ENCODE peak calls at places on chromosome 19, in seven cellular contexts. One of them, this sample, is unnamed.

GRCh38 chr19:5065717-5066116 is 96.8 kb downstream of the KDM4B start:
- DNase-seq in pancreas: no peak
- DNase-seq in progenitor cell of endocrine pancreas: no peak
- DNase-seq in neural crest cell: no peak
- DNase-seq in CD4-positive, alpha-beta T cell: no peak
- DNase-seq in stomach: no peak
- DNase-seq in suprapubic skin: no peak
- DNase-seq in this sample: no peak

GRCh38 chr19:49847731-49848696 is 2.9 kb upstream of the PTOV1 start:
- DNase-seq in CD4-positive, alpha-beta T cell: no peak
- DNase-seq in neural crest cell: no peak
- DNase-seq in progenitor cell of endocrine pancreas: no peak
- DNase-seq in suprapubic skin: no peak
- DNase-seq in pancreas: no peak
- DNase-seq in stomach: no peak
- DNase-seq in this sample: no peak

GRCh38 chr19:4832776-4833175 is 1.3 kb upstream of the TICAM1 start:
- DNase-seq in stomach: no peak
- DNase-seq in CD4-positive, alpha-beta T cell: no peak
- DNase-seq in progenitor cell of endocrine pancreas: no peak
- DNase-seq in suprapubic skin: no peak
- DNase-seq in neural crest cell: no peak
- DNase-seq in pancreas: no peak
- DNase-seq in this sample: no peak

GRCh38 chr19:49805822-49806612 is 7.1 kb downstream of the FUZ start:
- DNase-seq in neural crest cell: no peak
- DNase-seq in CD4-positive, alpha-beta T cell: no peak
- DNase-seq in progenitor cell of endocrine pancreas: no peak
- DNase-seq in suprapubic skin: no peak
- DNase-seq in stomach: no peak
- DNase-seq in pancreas: no peak
- DNase-seq in this sample: no peak

GRCh38 chr19:36672368-36672767 is 5.7 kb upstream of the ZNF461 start:
- DNase-seq in stomach: no peak
- DNase-seq in suprapubic skin: no peak
- DNase-seq in neural crest cell: no peak
- DNase-seq in progenitor cell of endocrine pancreas: no peak
- DNase-seq in pancreas: no peak
- DNase-seq in CD4-positive, alpha-beta T cell: no peak
- DNase-seq in this sample: no peak

GRCh38 chr19:18910010-18910409 is 9.2 kb downstream of the COPE start:
- DNase-seq in suprapubic skin: no peak
- DNase-seq in CD4-positive, alpha-beta T cell: no peak
- DNase-seq in stomach: no peak
- DNase-seq in neural crest cell: no peak
- DNase-seq in pancreas: no peak
- DNase-seq in progenitor cell of endocrine pancreas: no peak
- DNase-seq in this sample: no peak

GRCh38 chr19:49920624-49921363 is 8.2 kb upstream of the ATF5 start:
- DNase-seq in suprapubic skin: no peak
- DNase-seq in progenitor cell of endocrine pancreas: no peak
- DNase-seq in CD4-positive, alpha-beta T cell: no peak
- DNase-seq in stomach: no peak
- DNase-seq in pancreas: no peak
- DNase-seq in neural crest cell: no peak
- DNase-seq in this sample: no peak

GRCh38 chr19:44884566-44884965 is 6.5 kb upstream of the TOMM40 start:
- DNase-seq in pancreas: no peak
- DNase-seq in CD4-positive, alpha-beta T cell: no peak
- DNase-seq in progenitor cell of endocrine pancreas: no peak
- DNase-seq in stomach: no peak
- DNase-seq in suprapubic skin: no peak
- DNase-seq in neural crest cell: no peak
- DNase-seq in this sample: no peak

GRCh38 chr19:51681286-51681956 is 11.7 kb upstream of the SPACA6 start:
- DNase-seq in neural crest cell: no peak
- DNase-seq in stomach: no peak
- DNase-seq in suprapubic skin: no peak
- DNase-seq in CD4-positive, alpha-beta T cell: no peak
- DNase-seq in pancreas: no peak
- DNase-seq in progenitor cell of endocrine pancreas: no peak
- DNase-seq in this sample: no peak

GRCh38 chr19:29119582-29119981 is 93.4 kb downstream of the UQCRFS1 start:
- DNase-seq in CD4-positive, alpha-beta T cell: no peak
- DNase-seq in neural crest cell: no peak
- DNase-seq in suprapubic skin: no peak
- DNase-seq in stomach: no peak
- DNase-seq in pancreas: no peak
- DNase-seq in progenitor cell of endocrine pancreas: peak
- DNase-seq in this sample: no peak

DNA sequence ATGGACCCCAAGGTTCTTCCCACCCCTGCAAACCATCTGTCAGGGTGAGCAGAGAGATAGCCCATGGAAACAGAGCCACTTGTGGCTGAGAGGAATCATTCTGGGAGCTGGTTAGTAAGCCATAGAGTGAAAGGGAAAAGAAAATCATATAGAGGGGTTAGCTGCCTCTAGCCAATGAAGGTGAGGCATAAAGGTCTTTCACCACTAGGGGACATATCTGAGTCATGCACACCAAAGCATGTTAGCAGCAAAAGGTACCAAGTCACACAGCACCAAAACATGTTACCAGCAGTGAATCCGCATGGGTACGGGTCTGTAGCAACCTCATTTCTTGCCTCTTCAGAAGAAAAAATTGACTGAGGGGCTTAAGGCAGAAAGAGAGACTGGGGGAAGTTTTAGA is 76.7 kb upstream of the ZNF43 start:
- DNase-seq in pancreas: no peak
- DNase-seq in CD4-positive, alpha-beta T cell: no peak
- DNase-seq in progenitor cell of endocrine pancreas: no peak
- DNase-seq in neural crest cell: no peak
- DNase-seq in suprapubic skin: no peak
- DNase-seq in stomach: no peak
- DNase-seq in this sample: no peak
- TF ChIP-seq CTCF in pancreas: no peak
- TF ChIP-seq CTCF in CD4-positive, alpha-beta T cell: no peak
- TF ChIP-seq CTCF in progenitor cell of endocrine pancreas: no peak
- TF ChIP-seq CTCF in neural crest cell: no peak
- TF ChIP-seq CTCF in suprapubic skin: no peak
- TF ChIP-seq CTCF in stomach: no peak
- TF ChIP-seq CTCF in this sample: no peak

GRCh38 chr19:46347572-46347883 is 641 bp downstream of the PPP5C start:
- DNase-seq in pancreas: no peak
- DNase-seq in stomach: no peak
- DNase-seq in CD4-positive, alpha-beta T cell: no peak
- DNase-seq in neural crest cell: no peak
- DNase-seq in suprapubic skin: no peak
- DNase-seq in progenitor cell of endocrine pancreas: no peak
- DNase-seq in this sample: no peak
- TF ChIP-seq CTCF in pancreas: no peak
- TF ChIP-seq CTCF in stomach: no peak
- TF ChIP-seq CTCF in CD4-positive, alpha-beta T cell: no peak
- TF ChIP-seq CTCF in neural crest cell: no peak
- TF ChIP-seq CTCF in suprapubic skin: no peak
- TF ChIP-seq CTCF in progenitor cell of endocrine pancreas: no peak
- TF ChIP-seq CTCF in this sample: no peak

DNA sequence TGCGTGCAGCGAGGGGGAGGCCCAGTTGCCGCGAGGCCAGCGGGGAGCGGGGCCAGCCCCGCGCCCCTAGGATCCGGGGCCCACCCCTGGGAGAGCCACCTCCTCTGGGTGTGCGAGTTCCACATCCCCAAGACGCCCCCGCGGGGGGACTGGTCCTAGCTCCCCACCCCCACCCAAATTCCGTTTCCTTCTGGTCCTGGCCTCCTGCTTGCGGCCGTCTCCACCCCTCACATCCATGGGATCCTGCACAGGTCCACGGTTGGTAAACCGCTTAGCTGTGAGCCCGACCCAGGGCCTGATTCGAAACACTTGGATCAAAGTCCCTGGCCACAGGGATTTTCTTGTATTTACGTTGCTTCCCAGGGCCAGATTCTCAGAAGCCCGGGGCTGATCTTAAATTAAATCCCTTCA is 324 bp upstream of the FBXO17 start:
- DNase-seq in CD4-positive, alpha-beta T cell: no peak
- DNase-seq in stomach: no peak
- DNase-seq in neural crest cell: peak
- DNase-seq in pancreas: peak
- DNase-seq in suprapubic skin: peak
- DNase-seq in progenitor cell of endocrine pancreas: no peak
- DNase-seq in this sample: no peak
- TF ChIP-seq CTCF in CD4-positive, alpha-beta T cell: no peak
- TF ChIP-seq CTCF in stomach: no peak
- TF ChIP-seq CTCF in neural crest cell: no peak
- TF ChIP-seq CTCF in pancreas: no peak
- TF ChIP-seq CTCF in suprapubic skin: no peak
- TF ChIP-seq CTCF in progenitor cell of endocrine pancreas: no peak
- TF ChIP-seq CTCF in this sample: no peak

DNA sequence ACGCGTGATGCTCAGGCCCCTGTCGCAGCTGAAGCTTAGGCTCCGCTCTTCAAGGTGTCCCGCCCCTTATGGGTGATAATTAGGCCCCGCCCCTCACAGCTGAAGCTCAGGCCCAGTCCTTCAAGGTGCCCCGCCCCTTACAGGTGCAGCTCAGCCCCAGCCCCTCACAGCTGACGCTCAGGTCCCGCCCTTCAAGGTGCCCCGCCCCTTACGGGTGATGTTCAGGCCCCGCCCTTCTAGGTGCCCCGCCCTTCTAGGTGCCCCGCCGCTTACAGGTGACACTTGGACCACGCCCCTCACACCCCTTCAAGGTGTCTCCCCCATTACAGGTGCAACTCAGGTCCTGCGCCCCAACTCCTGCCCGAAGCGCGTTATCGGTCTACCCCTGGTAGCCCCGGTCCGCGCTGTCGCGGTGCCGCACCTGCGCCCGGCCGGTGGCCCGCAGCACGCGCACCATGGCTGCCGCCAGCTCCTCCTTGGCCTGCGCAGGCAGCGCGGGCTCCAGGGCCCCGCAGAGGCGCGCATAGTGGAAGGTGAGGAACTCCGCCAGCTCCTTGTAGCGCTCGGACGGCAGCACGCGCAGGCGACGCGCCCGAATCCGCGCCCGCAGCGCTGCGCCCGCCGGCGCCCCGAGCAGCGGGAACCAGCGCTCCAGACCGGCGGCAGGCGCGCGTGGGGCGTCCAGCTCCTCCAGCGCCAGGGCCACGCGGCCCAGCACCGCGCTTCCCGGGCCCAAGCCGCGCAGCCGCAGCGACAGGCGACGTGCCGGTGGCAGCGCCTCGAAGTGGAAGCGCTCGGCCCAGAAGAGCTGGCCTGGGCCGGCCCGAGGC is 7.3 kb downstream of the RASAL3 start:
- DNase-seq in pancreas: peak
- DNase-seq in stomach: no peak
- DNase-seq in neural crest cell: no peak
- DNase-seq in CD4-positive, alpha-beta T cell: no peak
- DNase-seq in suprapubic skin: peak
- DNase-seq in progenitor cell of endocrine pancreas: no peak
- DNase-seq in this sample: no peak
- TF ChIP-seq CTCF in pancreas: no peak
- TF ChIP-seq CTCF in stomach: no peak
- TF ChIP-seq CTCF in neural crest cell: no peak
- TF ChIP-seq CTCF in CD4-positive, alpha-beta T cell: no peak
- TF ChIP-seq CTCF in suprapubic skin: no peak
- TF ChIP-seq CTCF in progenitor cell of endocrine pancreas: no peak
- TF ChIP-seq CTCF in this sample: no peak

GRCh38 chr19:2722541-2723344 is 1.6 kb upstream of the DIRAS1 start:
- DNase-seq in pancreas: peak
- DNase-seq in suprapubic skin: no peak
- DNase-seq in stomach: peak
- DNase-seq in CD4-positive, alpha-beta T cell: no peak
- DNase-seq in progenitor cell of endocrine pancreas: no peak
- DNase-seq in neural crest cell: no peak
- DNase-seq in this sample: peak

GRCh38 chr19:2723345-2723715 is 2.2 kb upstream of the DIRAS1 start:
- DNase-seq in CD4-positive, alpha-beta T cell: no peak
- DNase-seq in pancreas: no peak
- DNase-seq in suprapubic skin: no peak
- DNase-seq in progenitor cell of endocrine pancreas: no peak
- DNase-seq in neural crest cell: no peak
- DNase-seq in stomach: no peak
- DNase-seq in this sample: no peak

GRCh38 chr19:2723747-2724146 is 2.6 kb upstream of the DIRAS1 start:
- DNase-seq in neural crest cell: no peak
- DNase-seq in CD4-positive, alpha-beta T cell: no peak
- DNase-seq in progenitor cell of endocrine pancreas: no peak
- DNase-seq in pancreas: no peak
- DNase-seq in suprapubic skin: no peak
- DNase-seq in stomach: no peak
- DNase-seq in this sample: no peak

GRCh38 chr19:2726160-2726855 is 5.1 kb upstream of the DIRAS1 start:
- DNase-seq in suprapubic skin: no peak
- DNase-seq in progenitor cell of endocrine pancreas: no peak
- DNase-seq in stomach: no peak
- DNase-seq in pancreas: peak
- DNase-seq in neural crest cell: no peak
- DNase-seq in CD4-positive, alpha-beta T cell: no peak
- DNase-seq in this sample: no peak

DNA sequence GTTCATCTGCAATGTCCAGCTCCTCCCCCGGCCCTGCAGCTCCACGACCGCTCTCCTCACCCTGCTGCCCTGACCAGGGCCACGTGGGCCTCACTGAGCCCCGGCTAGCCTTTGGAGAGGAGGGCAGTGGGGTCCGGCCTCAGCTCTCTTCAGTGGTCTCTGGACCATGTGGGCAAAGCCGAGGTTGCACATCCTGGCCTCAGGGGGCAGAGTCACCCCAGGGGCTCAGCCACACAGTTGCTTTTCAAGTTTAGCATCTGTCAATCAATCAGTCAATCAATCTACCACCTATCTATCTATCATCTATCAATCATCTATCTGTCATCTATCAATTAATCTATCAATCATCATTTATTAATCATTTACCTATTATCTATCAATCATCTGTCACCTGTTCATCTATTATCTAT is 3.0 kb upstream of the DIRAS1 start:
- DNase-seq in progenitor cell of endocrine pancreas: no peak
- DNase-seq in pancreas: no peak
- DNase-seq in neural crest cell: no peak
- DNase-seq in CD4-positive, alpha-beta T cell: no peak
- DNase-seq in stomach: no peak
- DNase-seq in suprapubic skin: no peak
- DNase-seq in this sample: no peak
- TF ChIP-seq CTCF in progenitor cell of endocrine pancreas: peak
- TF ChIP-seq CTCF in pancreas: no peak
- TF ChIP-seq CTCF in neural crest cell: no peak
- TF ChIP-seq CTCF in CD4-positive, alpha-beta T cell: no peak
- TF ChIP-seq CTCF in stomach: no peak
- TF ChIP-seq CTCF in suprapubic skin: no peak
- TF ChIP-seq CTCF in this sample: no peak